ENCODE peak calls at places on chromosomes 1 and 21, in nine cellular contexts. One of them, this sample, is unnamed. For H3K4me1, the result is how much of the 10 kb centered on the place peaks cover.

GRCh38 chr1:32540589-32540988 is 1.4 kb downstream of the ZBTB8A start:
- DNase-seq in esophagus squamous epithelium: no peak
- DNase-seq in SJSA1: no peak
- DNase-seq in CD8-positive, alpha-beta memory T cell: no peak
- DNase-seq in right lobe of liver: no peak
- DNase-seq in GM12878: no peak
- DNase-seq in A549: no peak
- DNase-seq in colonic mucosa: no peak
- DNase-seq in GM23338: peak
- DNase-seq in this sample: no peak

GRCh38 chr1:113811353-113811887 is 856 bp downstream of the RSBN1 start:
- DNase-seq in GM12878: no peak
- DNase-seq in A549: peak
- DNase-seq in colonic mucosa: peak
- DNase-seq in right lobe of liver: peak
- DNase-seq in SJSA1: peak
- DNase-seq in GM23338: peak
- DNase-seq in esophagus squamous epithelium: peak
- DNase-seq in CD8-positive, alpha-beta memory T cell: peak
- DNase-seq in this sample: no peak

GRCh38 chr1:109240158-109241152 is 8.9 kb upstream of the CELSR2 start:
- DNase-seq in SJSA1: no peak
- DNase-seq in GM23338: peak
- DNase-seq in GM12878: no peak
- DNase-seq in colonic mucosa: peak
- DNase-seq in A549: no peak
- DNase-seq in CD8-positive, alpha-beta memory T cell: no peak
- DNase-seq in esophagus squamous epithelium: no peak
- DNase-seq in right lobe of liver: peak
- DNase-seq in this sample: peak

GRCh38 chr1:92439291-92439690 is 47.4 kb downstream of the GFI1 start:
- DNase-seq in right lobe of liver: no peak
- DNase-seq in SJSA1: no peak
- DNase-seq in GM12878: peak
- DNase-seq in colonic mucosa: no peak
- DNase-seq in CD8-positive, alpha-beta memory T cell: no peak
- DNase-seq in A549: no peak
- DNase-seq in GM23338: no peak
- DNase-seq in esophagus squamous epithelium: no peak
- DNase-seq in this sample: no peak

GRCh38 chr1:43902058-43902831 is 31.4 kb upstream of the ARTN start:
- DNase-seq in CD8-positive, alpha-beta memory T cell: no peak
- DNase-seq in SJSA1: no peak
- DNase-seq in GM12878: no peak
- DNase-seq in GM23338: no peak
- DNase-seq in colonic mucosa: no peak
- DNase-seq in esophagus squamous epithelium: no peak
- DNase-seq in right lobe of liver: no peak
- DNase-seq in A549: no peak
- DNase-seq in this sample: no peak

GRCh38 chr21:22900511-22900910 is 1902.3 kb downstream of the NCAM2 start:
- DNase-seq in SJSA1: no peak
- DNase-seq in GM12878: no peak
- DNase-seq in colonic mucosa: no peak
- DNase-seq in esophagus squamous epithelium: no peak
- DNase-seq in GM23338: no peak
- DNase-seq in A549: no peak
- DNase-seq in right lobe of liver: no peak
- DNase-seq in CD8-positive, alpha-beta memory T cell: no peak
- DNase-seq in this sample: no peak

GRCh38 chr1:100542264-100542663 is 4.3 kb downstream of the GPR88 start:
- DNase-seq in GM12878: no peak
- DNase-seq in CD8-positive, alpha-beta memory T cell: no peak
- DNase-seq in esophagus squamous epithelium: no peak
- DNase-seq in right lobe of liver: no peak
- DNase-seq in colonic mucosa: no peak
- DNase-seq in GM23338: no peak
- DNase-seq in SJSA1: no peak
- DNase-seq in A549: no peak
- DNase-seq in this sample: no peak

GRCh38 chr1:222127096-222127495 is 385.2 kb upstream of the DUSP10 start:
- DNase-seq in GM12878: no peak
- DNase-seq in SJSA1: no peak
- DNase-seq in esophagus squamous epithelium: no peak
- DNase-seq in A549: no peak
- DNase-seq in right lobe of liver: no peak
- DNase-seq in CD8-positive, alpha-beta memory T cell: no peak
- DNase-seq in colonic mucosa: no peak
- DNase-seq in GM23338: no peak
- DNase-seq in this sample: no peak

GRCh38 chr1:185920602-185921001 is 186.4 kb downstream of the HMCN1 start:
- DNase-seq in SJSA1: no peak
- DNase-seq in CD8-positive, alpha-beta memory T cell: no peak
- DNase-seq in right lobe of liver: no peak
- DNase-seq in colonic mucosa: no peak
- DNase-seq in esophagus squamous epithelium: no peak
- DNase-seq in GM12878: no peak
- DNase-seq in GM23338: no peak
- DNase-seq in A549: no peak
- DNase-seq in this sample: no peak

GRCh38 chr1:21115098-21115760 is 61.5 kb downstream of the EIF4G3 start:
- DNase-seq in GM12878: no peak
- DNase-seq in esophagus squamous epithelium: no peak
- DNase-seq in colonic mucosa: peak
- DNase-seq in CD8-positive, alpha-beta memory T cell: no peak
- DNase-seq in SJSA1: no peak
- DNase-seq in GM23338: no peak
- DNase-seq in right lobe of liver: peak
- DNase-seq in A549: no peak
- DNase-seq in this sample: no peak

GRCh38 chr1:151311589-151312331 is 15.5 kb downstream of the PI4KB start:
- DNase-seq in colonic mucosa: peak
- DNase-seq in GM12878: no peak
- DNase-seq in esophagus squamous epithelium: peak
- DNase-seq in CD8-positive, alpha-beta memory T cell: peak
- DNase-seq in GM23338: no peak
- DNase-seq in SJSA1: peak
- DNase-seq in A549: peak
- DNase-seq in right lobe of liver: peak
- DNase-seq in this sample: no peak

GRCh38 chr1:160046494-160047115 is 14.8 kb upstream of the PIGM start:
- DNase-seq in right lobe of liver: no peak
- DNase-seq in GM12878: no peak
- DNase-seq in SJSA1: no peak
- DNase-seq in A549: peak
- DNase-seq in GM23338: peak
- DNase-seq in colonic mucosa: peak
- DNase-seq in esophagus squamous epithelium: no peak
- DNase-seq in CD8-positive, alpha-beta memory T cell: peak
- DNase-seq in this sample: no peak

GRCh38 chr1:15684468-15685283 is 556 bp downstream of the PLEKHM2 start:
- DNase-seq in esophagus squamous epithelium: no peak
- DNase-seq in colonic mucosa: peak
- DNase-seq in SJSA1: peak
- DNase-seq in GM23338: peak
- DNase-seq in GM12878: no peak
- DNase-seq in CD8-positive, alpha-beta memory T cell: peak
- DNase-seq in right lobe of liver: peak
- DNase-seq in A549: peak
- DNase-seq in this sample: peak

GRCh38 chr1:61142726-61143500 is 60.6 kb downstream of the NFIA start:
- DNase-seq in right lobe of liver: no peak
- DNase-seq in colonic mucosa: peak
- DNase-seq in CD8-positive, alpha-beta memory T cell: no peak
- DNase-seq in A549: no peak
- DNase-seq in SJSA1: no peak
- DNase-seq in esophagus squamous epithelium: no peak
- DNase-seq in GM12878: no peak
- DNase-seq in GM23338: peak
- DNase-seq in this sample: peak

GRCh38 chr1:4794020-4794780 is 139.8 kb downstream of the AJAP1 start:
- DNase-seq in CD8-positive, alpha-beta memory T cell: no peak
- DNase-seq in right lobe of liver: no peak
- DNase-seq in A549: no peak
- DNase-seq in colonic mucosa: no peak
- DNase-seq in esophagus squamous epithelium: no peak
- DNase-seq in GM12878: no peak
- DNase-seq in GM23338: no peak
- DNase-seq in SJSA1: no peak
- DNase-seq in this sample: no peak

GRCh38 chr21:39690454-39690853 is 54.5 kb upstream of the IGSF5 start:
- DNase-seq in right lobe of liver: no peak
- DNase-seq in SJSA1: no peak
- DNase-seq in GM12878: no peak
- DNase-seq in CD8-positive, alpha-beta memory T cell: no peak
- DNase-seq in GM23338: no peak
- DNase-seq in A549: no peak
- DNase-seq in esophagus squamous epithelium: no peak
- DNase-seq in colonic mucosa: no peak
- DNase-seq in this sample: no peak

DNA sequence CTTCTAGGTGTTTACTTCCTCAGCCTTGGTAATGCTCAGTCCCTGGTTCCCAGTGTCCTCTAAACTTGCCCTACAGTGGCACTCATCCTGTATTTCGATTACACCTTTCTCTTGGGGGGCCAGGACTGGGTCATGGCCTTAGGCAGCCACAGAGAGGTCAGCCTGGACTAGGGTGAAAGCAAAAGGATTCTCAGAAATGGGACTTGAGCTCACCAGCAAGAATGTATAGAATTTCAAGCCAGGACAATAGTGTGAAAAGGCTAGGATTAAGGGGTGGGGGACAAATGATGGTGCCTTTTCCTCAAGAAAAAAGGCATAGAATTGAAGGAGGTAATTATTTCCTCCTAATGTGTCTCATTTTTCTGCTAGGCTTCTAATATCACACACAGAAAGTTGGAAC is 166.8 kb upstream of the RUNX1 start:
- DNase-seq in right lobe of liver: no peak
- DNase-seq in A549: no peak
- DNase-seq in colonic mucosa: no peak
- DNase-seq in esophagus squamous epithelium: no peak
- DNase-seq in SJSA1: no peak
- DNase-seq in CD8-positive, alpha-beta memory T cell: no peak
- DNase-seq in GM23338: no peak
- DNase-seq in GM12878: no peak
- DNase-seq in this sample: no peak
- H3K27ac ChIP-seq in right lobe of liver: no peak
- H3K27ac ChIP-seq in A549: no peak
- H3K27ac ChIP-seq in colonic mucosa: no peak
- H3K27ac ChIP-seq in esophagus squamous epithelium: no peak
- H3K27ac ChIP-seq in SJSA1: no peak
- H3K27ac ChIP-seq in CD8-positive, alpha-beta memory T cell: no peak
- H3K27ac ChIP-seq in GM23338: no peak
- H3K27ac ChIP-seq in GM12878: no peak
- H3K27ac ChIP-seq in this sample: no peak

GRCh38 chr1:240998441-240999015 is 358.5 kb downstream of the RGS7 start:
- DNase-seq in A549: no peak
- DNase-seq in GM23338: no peak
- DNase-seq in GM12878: no peak
- DNase-seq in colonic mucosa: no peak
- DNase-seq in SJSA1: no peak
- DNase-seq in right lobe of liver: peak
- DNase-seq in CD8-positive, alpha-beta memory T cell: no peak
- DNase-seq in esophagus squamous epithelium: no peak
- DNase-seq in this sample: peak

GRCh38 chr1:240998024-240998423 is 359.0 kb downstream of the RGS7 start:
- DNase-seq in esophagus squamous epithelium: no peak
- DNase-seq in SJSA1: no peak
- DNase-seq in colonic mucosa: no peak
- DNase-seq in GM23338: no peak
- DNase-seq in A549: no peak
- DNase-seq in right lobe of liver: no peak
- DNase-seq in GM12878: no peak
- DNase-seq in CD8-positive, alpha-beta memory T cell: no peak
- DNase-seq in this sample: no peak

GRCh38 chr1:240999826-241000225 is 357.2 kb downstream of the RGS7 start:
- DNase-seq in GM12878: no peak
- DNase-seq in SJSA1: no peak
- DNase-seq in right lobe of liver: no peak
- DNase-seq in colonic mucosa: no peak
- DNase-seq in A549: no peak
- DNase-seq in esophagus squamous epithelium: no peak
- DNase-seq in CD8-positive, alpha-beta memory T cell: no peak
- DNase-seq in GM23338: peak
- DNase-seq in this sample: no peak
- H3K4me1 ChIP-seq in GM12878: under half
- H3K4me1 ChIP-seq in SJSA1: under half
- H3K4me1 ChIP-seq in right lobe of liver: under half
- H3K4me1 ChIP-seq in colonic mucosa: under half
- H3K4me1 ChIP-seq in A549: under half
- H3K4me1 ChIP-seq in esophagus squamous epithelium: under half
- H3K4me1 ChIP-seq in CD8-positive, alpha-beta memory T cell: under half
- H3K4me1 ChIP-seq in GM23338: under half
- H3K4me1 ChIP-seq in this sample: under half

GRCh38 chr1:203396595-203397194 is 45.8 kb upstream of the FMOD start:
- DNase-seq in esophagus squamous epithelium: no peak
- DNase-seq in colonic mucosa: no peak
- DNase-seq in right lobe of liver: no peak
- DNase-seq in CD8-positive, alpha-beta memory T cell: no peak
- DNase-seq in SJSA1: no peak
- DNase-seq in GM23338: no peak
- DNase-seq in A549: no peak
- DNase-seq in GM12878: no peak
- DNase-seq in this sample: no peak

GRCh38 chr1:203404546-203404945 is 53.6 kb upstream of the FMOD start:
- DNase-seq in A549: no peak
- DNase-seq in SJSA1: no peak
- DNase-seq in GM23338: no peak
- DNase-seq in GM12878: no peak
- DNase-seq in CD8-positive, alpha-beta memory T cell: no peak
- DNase-seq in right lobe of liver: no peak
- DNase-seq in colonic mucosa: no peak
- DNase-seq in esophagus squamous epithelium: no peak
- DNase-seq in this sample: no peak

GRCh38 chr1:203402609-203403337 is 51.9 kb upstream of the FMOD start:
- DNase-seq in GM12878: no peak
- DNase-seq in CD8-positive, alpha-beta memory T cell: no peak
- DNase-seq in right lobe of liver: no peak
- DNase-seq in esophagus squamous epithelium: no peak
- DNase-seq in colonic mucosa: no peak
- DNase-seq in GM23338: no peak
- DNase-seq in A549: no peak
- DNase-seq in SJSA1: no peak
- DNase-seq in this sample: no peak

GRCh38 chr1:203403586-203403985 is 52.7 kb upstream of the FMOD start:
- DNase-seq in GM12878: no peak
- DNase-seq in CD8-positive, alpha-beta memory T cell: no peak
- DNase-seq in GM23338: no peak
- DNase-seq in SJSA1: no peak
- DNase-seq in A549: no peak
- DNase-seq in esophagus squamous epithelium: no peak
- DNase-seq in colonic mucosa: no peak
- DNase-seq in right lobe of liver: no peak
- DNase-seq in this sample: no peak

GRCh38 chr1:203401151-203401550 is 50.2 kb upstream of the FMOD start:
- DNase-seq in GM12878: no peak
- DNase-seq in SJSA1: no peak
- DNase-seq in GM23338: no peak
- DNase-seq in CD8-positive, alpha-beta memory T cell: no peak
- DNase-seq in A549: no peak
- DNase-seq in colonic mucosa: no peak
- DNase-seq in esophagus squamous epithelium: no peak
- DNase-seq in right lobe of liver: no peak
- DNase-seq in this sample: no peak
- H3K27ac ChIP-seq in GM12878: no peak
- H3K27ac ChIP-seq in SJSA1: no peak
- H3K27ac ChIP-seq in GM23338: no peak
- H3K27ac ChIP-seq in CD8-positive, alpha-beta memory T cell: no peak
- H3K27ac ChIP-seq in A549: no peak
- H3K27ac ChIP-seq in colonic mucosa: no peak
- H3K27ac ChIP-seq in esophagus squamous epithelium: peak
- H3K27ac ChIP-seq in right lobe of liver: peak
- H3K27ac ChIP-seq in this sample: peak

GRCh38 chr1:182845894-182846293 is 6.7 kb downstream of the DHX9 start:
- DNase-seq in GM12878: no peak
- DNase-seq in A549: no peak
- DNase-seq in right lobe of liver: no peak
- DNase-seq in esophagus squamous epithelium: no peak
- DNase-seq in SJSA1: no peak
- DNase-seq in colonic mucosa: no peak
- DNase-seq in CD8-positive, alpha-beta memory T cell: no peak
- DNase-seq in GM23338: no peak
- DNase-seq in this sample: no peak
- H3K4me1 ChIP-seq in GM12878: under half
- H3K4me1 ChIP-seq in A549: under half
- H3K4me1 ChIP-seq in right lobe of liver: under half
- H3K4me1 ChIP-seq in esophagus squamous epithelium: half or more
- H3K4me1 ChIP-seq in SJSA1: under half
- H3K4me1 ChIP-seq in colonic mucosa: under half
- H3K4me1 ChIP-seq in CD8-positive, alpha-beta memory T cell: half or more
- H3K4me1 ChIP-seq in GM23338: under half
- H3K4me1 ChIP-seq in this sample: under half

This sample was measured in left lung.